ENCODE peak calls at places on chromosome 16, in nine cellular contexts. J is ovary; Y is upper lobe of right lung; F is COR-L47; Z is tibial artery; H is effector CD4-positive, alpha-beta T cell; T is osteoblast; V is heart left ventricle; S is AG09309. U is an unnamed sample.

GRCh38 chr16:20181386-20181785 is 107.7 kb upstream of the GPR139 start:
- DNase-seq in J (no peak), Y (no peak), F (no peak), Z (no peak), H (no peak), T (no peak), V (no peak), S (no peak), U (no peak)

GRCh38 chr16:50326835-50327465 is 41.8 kb downstream of the BRD7 start:
- DNase-seq in J (no peak), Y (no peak), F (no peak), Z (no peak), H (peak), T (no peak), V (no peak), S (no peak), U (peak)

GRCh38 chr16:76897816-76898215 is 293.2 kb upstream of the MON1B start:
- DNase-seq in J (no peak), Y (no peak), F (no peak), Z (no peak), H (no peak), T (no peak), V (no peak), S (no peak), U (no peak)

GRCh38 chr16:8600144-8600856 is 10.0 kb upstream of the TMEM114 start:
- DNase-seq in J (no peak), Y (no peak), F (no peak), Z (no peak), H (no peak), T (no peak), V (no peak), S (no peak), U (no peak)

GRCh38 chr16:72875291-72876036 is 172.5 kb downstream of the ZFHX3 start:
- DNase-seq in J (no peak), Y (no peak), F (no peak), Z (peak), H (no peak), T (peak), V (no peak), S (no peak), U (no peak)

GRCh38 chr16:11310997-11311561 is 29.9 kb upstream of the PRM1 start:
- DNase-seq in J (no peak), Y (no peak), F (no peak), Z (no peak), H (no peak), T (peak), V (no peak), S (no peak), U (peak)

GRCh38 chr16:61195006-61195405 is 841.2 kb downstream of the CDH8 start:
- DNase-seq in J (no peak), Y (no peak), F (no peak), Z (no peak), H (no peak), T (no peak), V (no peak), S (no peak), U (no peak)

GRCh38 chr16:88773812-88774291 is 11.2 kb downstream of the PIEZO1 start:
- DNase-seq in J (peak), Y (peak), F (no peak), Z (no peak), H (no peak), T (peak), V (no peak), S (no peak), U (no peak)

GRCh38 chr16:83441523-83441922 is 366.3 kb upstream of the HSBP1 start:
- DNase-seq in J (no peak), Y (no peak), F (no peak), Z (no peak), H (no peak), T (no peak), V (no peak), S (no peak), U (no peak)

GRCh38 chr16:88478115-88478514 is 25.0 kb downstream of the ZFPM1 start:
- DNase-seq in J (no peak), Y (no peak), F (peak), Z (no peak), H (peak), T (no peak), V (no peak), S (no peak), U (peak)

GRCh38 chr16:56260378-56260987 is 69.2 kb downstream of the GNAO1 start:
- DNase-seq in J (no peak), Y (no peak), F (no peak), Z (peak), H (no peak), T (no peak), V (no peak), S (no peak), U (no peak)